ENCODE peak calls at places on chromosomes 3 and 15, in ten cellular contexts. J, H, M, Y, I, Q, G, R, O and U are unnamed samples. For H3K4me1, the result is how much of the 10 kb centered on the place peaks cover.

GRCh38 chr15:81531141-81531592 is 157.2 kb upstream of the TMC3 start:
- DNase-seq in Q (no peak), H (no peak), O (no peak), I (no peak), R (no peak), J (no peak), Y (no peak), M (no peak), G (no peak), U (no peak)

GRCh38 chr3:82055792-82056191 is 294.3 kb upstream of the GBE1 start:
- DNase-seq in G (no peak), Y (no peak), R (peak), M (no peak), I (no peak), Q (peak), J (no peak), H (no peak), O (no peak), U (no peak)

GRCh38 chr3:195558602-195559001 is 15.5 kb upstream of the PPP1R2 start:
- DNase-seq in Q (no peak), O (no peak), H (no peak), I (peak), R (peak), Y (no peak), G (no peak), J (no peak), M (peak), U (no peak)

GRCh38 chr15:81030368-81030739 is 29.6 kb downstream of the TLNRD1 start:
- DNase-seq in M (no peak), I (no peak), G (no peak), Y (no peak), R (no peak), J (no peak), Q (no peak), O (no peak), H (no peak), U (no peak)

GRCh38 chr3:45664558-45664957 is 24.6 kb upstream of the SACM1L start:
- DNase-seq in Q (peak), O (no peak), H (peak), G (peak), I (no peak), R (no peak), M (no peak), J (no peak), Y (no peak), U (no peak)

GRCh38 chr3:67018105-67018788 is 20.1 kb downstream of the KBTBD8 start:
- DNase-seq in I (no peak), J (no peak), M (no peak), Y (no peak), Q (no peak), H (no peak), G (no peak), R (peak), O (no peak), U (peak)

GRCh38 chr15:37586976-37587375 is 347.5 kb upstream of the TMCO5A start:
- DNase-seq in G (no peak), H (no peak), Y (no peak), Q (no peak), J (no peak), R (no peak), M (no peak), I (no peak), O (no peak), U (no peak)

GRCh38 chr3:137692803-137693431 is 71.2 kb upstream of the SOX14 start:
- DNase-seq in M (no peak), Q (no peak), O (no peak), R (peak), I (peak), H (no peak), J (no peak), G (no peak), Y (no peak), U (no peak)

GRCh38 chr3:52310861-52311566 is 5.1 kb upstream of the DNAH1 start:
- DNase-seq in H (no peak), O (no peak), Q (no peak), Y (no peak), M (no peak), J (no peak), R (no peak), I (no peak), G (no peak), U (no peak)

GRCh38 chr3:14001136-14001535 is 121.3 kb upstream of the WNT7A start:
- DNase-seq in H (no peak), M (no peak), Q (no peak), I (no peak), G (no peak), R (no peak), Y (no peak), J (no peak), O (no peak), U (no peak)

GRCh38 chr3:187565701-187566100 is 104.5 kb downstream of the SST start:
- DNase-seq in Q (no peak), J (no peak), G (no peak), I (no peak), H (no peak), O (no peak), M (no peak), R (no peak), Y (no peak), U (no peak)

GRCh38 chr3:129764090-129764489 is 129.4 kb downstream of the TMCC1 start:
- DNase-seq in H (no peak), I (no peak), J (no peak), Y (no peak), O (no peak), G (no peak), Q (no peak), M (no peak), R (no peak), U (no peak)

GRCh38 chr3:184180165-184180564 is 5.5 kb downstream of the AP2M1 start:
- DNase-seq in G (no peak), Q (no peak), Y (no peak), H (no peak), J (no peak), R (no peak), O (no peak), M (no peak), I (no peak), U (no peak)

GRCh38 chr3:69306239-69307185 is 79.4 kb downstream of the FRMD4B start:
- DNase-seq in Y (peak), R (peak), O (peak), M (peak), G (peak), Q (peak), H (peak), J (peak), I (peak), U (peak)

GRCh38 chr15:43881944-43882343 is 55.1 kb downstream of the WDR76 start:
- DNase-seq in J (no peak), I (no peak), Q (no peak), Y (no peak), H (no peak), M (no peak), R (no peak), G (no peak), O (no peak), U (no peak)

GRCh38 chr15:37046876-37047614 is 53.3 kb downstream of the MEIS2 start:
- DNase-seq in O (no peak), Y (no peak), H (no peak), J (no peak), Q (no peak), R (no peak), G (no peak), I (no peak), M (peak), U (no peak)

GRCh38 chr15:79192462-79193036 is 90.0 kb upstream of the ANKRD34C start:
- DNase-seq in G (no peak), M (no peak), Q (no peak), O (no peak), H (no peak), R (no peak), J (no peak), I (no peak), Y (no peak), U (no peak)

GRCh38 chr3:149455366-149455765 is 19.1 kb upstream of the TM4SF4 start:
- DNase-seq in M (no peak), O (no peak), H (no peak), J (no peak), R (no peak), I (no peak), Y (no peak), Q (no peak), G (no peak), U (no peak)

GRCh38 chr3:65831733-65832425 is 206.8 kb downstream of the MAGI1 start:
- DNase-seq in R (no peak), O (no peak), M (no peak), Q (no peak), Y (no peak), J (no peak), H (no peak), I (no peak), G (no peak), U (no peak)

GRCh38 chr15:84391191-84391590 is 155.6 kb downstream of the GOLGA6L4 start:
- DNase-seq in H (no peak), I (peak), M (no peak), J (no peak), G (no peak), O (no peak), Q (no peak), R (no peak), Y (no peak), U (no peak)

GRCh38 chr3:46280105-46280797 is 38.0 kb downstream of the CCR3 start:
- DNase-seq in Q (no peak), J (no peak), H (no peak), O (no peak), R (no peak), Y (no peak), I (no peak), G (no peak), M (peak), U (no peak)

GRCh38 chr3:45215466-45215865 is 10.6 kb downstream of the TMEM158 start:
- DNase-seq in Q (no peak), I (no peak), J (no peak), R (no peak), H (no peak), Y (no peak), O (no peak), G (no peak), M (no peak), U (peak)

GRCh38 chr3:150607267-150608065 is 4.3 kb downstream of the SELENOT start:
- DNase-seq in H (no peak), J (no peak), M (no peak), Q (no peak), O (no peak), R (no peak), Y (no peak), G (no peak), I (no peak), U (no peak)
- H3K4me1 ChIP-seq in H (half or more), J (under half), M (under half), Q (under half), O (half or more), R (under half), Y (under half), G (half or more), I (half or more), U (under half)

DNA sequence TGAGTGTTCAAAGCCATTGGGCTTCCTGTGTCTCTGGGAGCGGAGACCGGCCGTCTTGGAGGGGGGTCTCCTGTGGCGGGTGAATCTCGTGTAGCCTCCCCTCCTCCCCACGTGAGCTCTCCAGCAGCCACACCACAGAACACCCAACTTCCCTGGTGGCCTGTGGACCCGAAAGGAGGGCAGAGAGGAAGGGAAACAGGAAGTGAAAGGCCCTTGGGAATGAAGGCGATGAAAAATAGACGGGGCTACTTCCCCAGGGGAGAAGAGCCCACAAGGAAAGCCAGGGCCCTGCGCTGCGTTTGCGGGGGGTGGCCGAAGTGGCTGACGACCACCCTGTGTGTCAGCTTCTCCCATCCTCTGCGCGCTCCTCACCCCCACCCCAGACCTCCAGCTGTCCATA is 5.4 kb downstream of the ANKRD63 start:
- DNase-seq in O (no peak), I (no peak), J (no peak), Y (no peak), R (no peak), G (no peak), M (no peak), H (no peak), Q (no peak), U (no peak)
- H3K4me3 ChIP-seq in O (no peak), I (no peak), J (no peak), Y (no peak), R (no peak), G (no peak), M (no peak), H (no peak), Q (no peak), U (no peak)

GRCh38 chr15:45162771-45163507 is 24.8 kb downstream of the SHF start:
- DNase-seq in Y (peak), O (peak), R (peak), M (peak), J (peak), H (peak), Q (peak), G (peak), I (peak), U (peak)
- TF ChIP-seq CTCF in Y (peak), O (peak), R (peak), M (peak), J (peak), H (peak), Q (peak), G (peak), I (peak), U (peak)

DNA sequence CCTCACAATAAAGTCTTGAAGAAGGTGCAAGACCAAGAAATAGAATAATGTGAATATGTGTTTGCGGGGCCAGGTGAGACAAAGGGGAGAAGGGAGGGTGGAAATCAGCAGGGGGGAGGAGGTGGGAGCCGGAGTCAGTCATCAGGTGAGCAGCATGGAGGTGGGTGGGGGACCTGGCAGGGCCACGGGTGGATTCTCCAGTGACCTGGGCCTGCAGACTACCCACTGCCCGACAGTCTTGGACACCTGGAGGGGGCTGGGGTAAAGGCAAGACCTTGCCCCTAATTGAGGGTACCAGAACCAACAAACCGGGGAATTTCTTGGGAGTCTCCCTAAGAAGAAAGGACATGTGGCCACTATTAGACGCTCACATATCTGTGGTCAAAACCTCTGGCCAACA is 95.8 kb downstream of the CHSY1 start:
- DNase-seq in G (no peak), M (no peak), R (no peak), I (no peak), Q (no peak), Y (no peak), J (no peak), H (peak), O (no peak), U (no peak)
- H3K4me1 ChIP-seq in G (under half), M (under half), R (under half), I (under half), Q (under half), Y (under half), J (under half), H (under half), O (under half), U (under half)

GRCh38 chr3:155805802-155806618 is at the start of gene C3orf33:
- DNase-seq in G (peak), I (peak), O (peak), H (peak), R (peak), Y (peak), Q (peak), M (peak), J (peak), U (peak)

GRCh38 chr3:155807823-155808222 is 1.7 kb upstream of the C3orf33 start:
- DNase-seq in M (no peak), O (no peak), J (no peak), Y (no peak), I (no peak), R (no peak), Q (no peak), G (no peak), H (no peak), U (no peak)

GRCh38 chr3:155809181-155809580 is 3.1 kb upstream of the C3orf33 start:
- DNase-seq in Q (no peak), J (no peak), M (no peak), H (no peak), G (no peak), O (no peak), I (no peak), R (no peak), Y (no peak), U (no peak)

GRCh38 chr3:155805204-155805801 is 775 bp downstream of the C3orf33 start:
- DNase-seq in Y (no peak), R (peak), I (peak), G (peak), Q (no peak), M (no peak), J (peak), H (no peak), O (no peak), U (no peak)

GRCh38 chr3:155804298-155804697 is 1.8 kb downstream of the C3orf33 start:
- DNase-seq in G (no peak), I (no peak), R (no peak), M (no peak), O (no peak), Q (no peak), J (no peak), Y (no peak), H (no peak), U (no peak)
- H3K4me3 ChIP-seq in G (no peak), I (no peak), R (no peak), M (no peak), O (no peak), Q (no peak), J (no peak), Y (no peak), H (no peak), U (peak)